ENCODE peak calls at places on chromosomes 4 and X, in six cellular contexts. E is neuronal stem cell, K is IMR-90, O is mesenchymal stem cell, L is H9, I is trophoblast cell. V is an unnamed sample.

GRCh38 chr4:184805462-184806245 is 20.1 kb downstream of the ACSL1 start:
- DNase-seq in E (no peak), I (no peak), O (no peak), K (no peak), L (peak; percentile 44), V (no peak)

GRCh38 chr4:76200771-76201224 is 12.8 kb downstream of the SCARB2 start:
- DNase-seq in L (no peak), O (no peak), E (no peak), K (no peak), I (peak; percentile 83), V (no peak)

GRCh38 chrX:112677167-112677566 is 2.6 kb downstream of the LHFPL1 start:
- DNase-seq in E (no peak), I (no peak), L (no peak), O (no peak), K (peak; percentile 36), V (no peak)

GRCh38 chrX:41921492-41922124 is 1.7 kb downstream of the CASK start:
- DNase-seq in L (no peak), I (no peak), K (peak; percentile 37), O (peak; percentile 61), E (no peak), V (no peak)

GRCh38 chrX:45767021-45767491 is 566.4 kb upstream of the DIPK2B start:
- DNase-seq in E (no peak), O (peak; percentile 79), K (peak; percentile 43), L (no peak), I (no peak), V (no peak)

GRCh38 chr4:162163892-162164759 is at the start of gene FSTL5:
- DNase-seq in L (peak; percentile 99), I (peak; percentile 42), E (peak; percentile 81), O (peak; percentile 84), K (peak; percentile 2), V (peak; percentile 94)

GRCh38 chr4:143185253-143186107 is 763 bp downstream of the USP38 start:
- DNase-seq in O (peak; percentile 35), E (peak; percentile 23), L (peak; percentile 56), I (peak; percentile 7), K (peak; percentile 8), V (peak; percentile 66)

GRCh38 chr4:187602339-187603092 is 393.1 kb upstream of the ZFP42 start:
- DNase-seq in E (no peak), I (no peak), O (peak; percentile 68), K (peak; percentile 43), L (no peak), V (no peak)

GRCh38 chrX:53084043-53084570 is 1.9 kb downstream of the TSPYL2 start:
- DNase-seq in L (no peak), I (no peak), E (no peak), K (peak; percentile 36), O (peak; percentile 47), V (no peak)

GRCh38 chr4:169144061-169144600 is 126.6 kb downstream of the SH3RF1 start:
- DNase-seq in E (no peak), L (no peak), I (no peak), K (no peak), O (no peak), V (no peak)

GRCh38 chr4:8463811-8464210 is 23.2 kb downstream of the TRMT44 start:
- DNase-seq in K (no peak), E (no peak), I (peak; percentile 80), L (no peak), O (no peak), V (no peak)

GRCh38 chr4:152360045-152360410 is 175.9 kb downstream of the FBXW7 start:
- DNase-seq in E (no peak), L (no peak), I (no peak), K (peak; percentile 47), O (no peak), V (no peak)

GRCh38 chrX:56764153-56764974 is 35.3 kb downstream of the NBDY start:
- DNase-seq in O (peak; percentile 74), L (peak; percentile 60), I (peak; percentile 56), K (peak; percentile 87), E (peak; percentile 54), V (peak; percentile 53)

GRCh38 chr4:178612725-178613124 is 1170.5 kb upstream of the AGA start:
- DNase-seq in I (no peak), E (no peak), L (no peak), K (no peak), O (no peak), V (no peak)

GRCh38 chr4:152156448-152156847 is 379.4 kb downstream of the FBXW7 start:
- DNase-seq in I (peak; percentile 21), L (no peak), O (no peak), E (no peak), K (no peak), V (no peak)

GRCh38 chr4:98619197-98619596 is 39.2 kb downstream of the TSPAN5 start:
- DNase-seq in K (no peak), I (no peak), L (no peak), E (no peak), O (no peak), V (no peak)

GRCh38 chr4:179307297-179308136 is 1865.3 kb upstream of the AGA start:
- DNase-seq in O (peak; percentile 50), K (peak; percentile 23), I (peak; percentile 12), L (peak; percentile 65), E (peak; percentile 33), V (no peak)

GRCh38 chrX:107827137-107827831 is 1.6 kb downstream of the MID2 start:
- DNase-seq in L (no peak), E (no peak), K (no peak), O (peak; percentile 6), I (no peak), V (no peak)

GRCh38 chr4:92599044-92599443 is 295.3 kb downstream of the GRID2 start:
- DNase-seq in O (peak; percentile 6), I (no peak), E (no peak), K (no peak), L (no peak), V (no peak)

GRCh38 chr4:123317211-123317610 is 79.4 kb upstream of the SPRY1 start:
- DNase-seq in E (no peak), I (peak; percentile 10), L (no peak), O (no peak), K (no peak), V (no peak)
- H3K14ac ChIP-seq in E (no peak overlapping the region), I (no peak overlapping the region), L (no peak overlapping the region), O (no peak overlapping the region), K (no peak overlapping the region), V (no peak overlapping the region)

GRCh38 chrX:143854006-143854405 is 29.9 kb upstream of the UBE2NL start:
- DNase-seq in O (peak; percentile 64), L (no peak), I (no peak), E (no peak), K (peak; percentile 11), V (no peak)

DNA sequence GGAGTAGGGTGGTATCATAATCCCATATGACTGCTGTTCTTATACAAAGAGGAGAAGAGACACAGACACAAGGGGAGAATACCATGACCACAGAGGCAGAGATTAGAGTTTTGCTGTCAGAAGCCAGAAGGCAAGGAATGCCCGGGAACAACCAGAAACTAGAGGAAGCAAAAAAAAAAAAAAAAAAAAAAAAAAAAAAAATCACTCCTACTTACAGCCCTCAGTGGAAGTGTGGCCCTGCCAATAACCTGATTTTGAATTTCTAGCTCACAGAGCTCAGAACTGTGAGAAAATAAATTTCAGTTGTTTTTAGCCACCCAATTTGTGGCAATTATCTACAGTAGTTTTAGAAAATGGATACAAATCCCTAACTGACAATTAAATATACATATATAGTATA is 30.4 kb upstream of the UBE2NL start:
- DNase-seq in K (no peak), E (no peak), L (no peak), O (peak; percentile 36), I (no peak), V (no peak)
- H3K4me2 ChIP-seq in K (no peak overlapping the region), E (no peak overlapping the region), L (no peak overlapping the region), O (no peak overlapping the region), I (no peak overlapping the region), V (no peak overlapping the region)

GRCh38 chr4:146481246-146481645 is 40.5 kb downstream of the SLC10A7 start:
- DNase-seq in L (no peak), O (no peak), I (no peak), K (no peak), E (no peak), V (no peak)

GRCh38 chr4:146477054-146477453 is 44.7 kb downstream of the SLC10A7 start:
- DNase-seq in L (no peak), O (peak; percentile 28), I (no peak), K (no peak), E (no peak), V (no peak)

GRCh38 chr4:146472404-146472803 is 49.3 kb downstream of the SLC10A7 start:
- DNase-seq in L (peak; percentile 75), I (no peak), O (no peak), E (no peak), K (no peak), V (no peak)

GRCh38 chr4:146482788-146483187 is 39.0 kb downstream of the SLC10A7 start:
- DNase-seq in L (no peak), I (no peak), K (no peak), E (no peak), O (no peak), V (no peak)

GRCh38 chr4:146478009-146478408 is 43.7 kb downstream of the SLC10A7 start:
- DNase-seq in L (no peak), O (no peak), K (no peak), I (no peak), E (no peak), V (no peak)
- H3K14ac ChIP-seq in L (no peak overlapping the region), O (no peak overlapping the region), K (no peak overlapping the region), I (no peak overlapping the region), E (no peak overlapping the region), V (no peak overlapping the region)

GRCh38 chr4:147586032-147586431 is 31.2 kb upstream of the TMEM184C start:
- DNase-seq in K (no peak), O (no peak), I (no peak), E (no peak), L (no peak), V (no peak)
- H3K4me2 ChIP-seq in K (no peak overlapping the region), O (no peak overlapping the region), I (no peak overlapping the region), E (no peak overlapping the region), L (no peak overlapping the region), V (no peak overlapping the region)

V was measured in H1.